ENCODE peak calls at places on chromosomes 5 and 9, in seven cellular contexts. O, V, X, J, N, T and P are unnamed samples.

GRCh38 chr9:98860871-98861293 is 53.4 kb downstream of the GALNT12 start:
- DNase-seq in J (peak), V (peak), T (no peak), O (peak), N (peak), X (no peak), P (peak)

GRCh38 chr5:172412724-172413260 is 41.5 kb downstream of the SH3PXD2B start:
- DNase-seq in T (no peak), J (peak), V (peak), X (no peak), N (no peak), O (peak), P (peak)

GRCh38 chr5:155844541-155844940 is 482.4 kb upstream of the SGCD start:
- DNase-seq in N (no peak), T (no peak), V (no peak), J (no peak), X (no peak), O (no peak), P (no peak)

GRCh38 chr9:124486778-124487490 is 20.3 kb downstream of the NR5A1 start:
- DNase-seq in V (no peak), J (no peak), N (no peak), O (no peak), T (no peak), X (no peak), P (no peak)

GRCh38 chr9:123354806-123355508 is 1.0 kb upstream of the CRB2 start:
- DNase-seq in O (no peak), T (peak), V (no peak), J (no peak), X (no peak), N (no peak), P (no peak)

GRCh38 chr5:59724482-59725392 is 168.8 kb downstream of the PDE4D start:
- DNase-seq in X (no peak), J (no peak), T (peak), V (peak), N (peak), O (no peak), P (peak)

GRCh38 chr5:39519566-39520231 is 94.9 kb upstream of the DAB2 start:
- DNase-seq in X (no peak), T (no peak), O (peak), J (no peak), V (peak), N (no peak), P (no peak)

GRCh38 chr5:139061856-139062255 is 136.3 kb downstream of the SIL1 start:
- DNase-seq in X (no peak), V (peak), N (peak), T (no peak), J (no peak), O (no peak), P (peak)

GRCh38 chr9:19965336-19965735 is 176.5 kb upstream of the SLC24A2 start:
- DNase-seq in J (no peak), O (peak), T (no peak), V (peak), X (no peak), N (no peak), P (no peak)

GRCh38 chr5:141355641-141356040 is 820 bp downstream of the PCDHGA4 start:
- DNase-seq in O (no peak), J (no peak), X (no peak), T (no peak), V (no peak), N (no peak), P (no peak)

GRCh38 chr9:137026828-137027227 is 1.2 kb downstream of the ABCA2 start:
- DNase-seq in N (no peak), O (no peak), X (no peak), T (no peak), V (no peak), J (no peak), P (no peak)

GRCh38 chr9:119559056-119559455 is 189.8 kb upstream of the BRINP1 start:
- DNase-seq in T (no peak), J (no peak), X (no peak), V (no peak), N (no peak), O (no peak), P (no peak)

GRCh38 chr5:132099073-132099748 is 25.6 kb downstream of the CSF2 start:
- DNase-seq in N (no peak), O (no peak), T (no peak), X (no peak), V (no peak), J (no peak), P (no peak)

GRCh38 chr9:121201045-121201737 is 478 bp downstream of the RAB14 start:
- DNase-seq in J (no peak), N (peak), V (peak), T (peak), O (no peak), X (peak), P (peak)

GRCh38 chr9:86096382-86096781 is 3.0 kb downstream of the GOLM1 start:
- DNase-seq in V (peak), N (no peak), O (no peak), J (no peak), X (no peak), T (no peak), P (peak)

GRCh38 chr5:180873628-180874520 is 12.8 kb upstream of the ZFP62 start:
- DNase-seq in O (no peak), X (no peak), J (no peak), N (no peak), V (peak), T (no peak), P (peak)

GRCh38 chr9:76521906-76522305 is 62.9 kb downstream of the GCNT1 start:
- DNase-seq in V (no peak), J (no peak), T (no peak), N (no peak), X (no peak), O (no peak), P (no peak)

GRCh38 chr5:88193896-88194295 is 74.7 kb downstream of the TMEM161B start:
- DNase-seq in J (no peak), N (no peak), X (no peak), T (no peak), O (no peak), V (peak), P (no peak)

GRCh38 chr5:5278201-5278814 is 138.2 kb downstream of the ADAMTS16 start:
- DNase-seq in X (no peak), O (no peak), N (no peak), T (no peak), V (no peak), J (no peak), P (no peak)

GRCh38 chr5:93399675-93400074 is 181.3 kb downstream of the NR2F1-AS1 start:
- DNase-seq in T (no peak), X (no peak), V (no peak), O (no peak), J (no peak), N (no peak), P (no peak)

GRCh38 chr5:170747851-170748250 is 35.7 kb upstream of the GABRP start:
- DNase-seq in O (no peak), X (no peak), T (no peak), N (no peak), V (no peak), J (no peak), P (peak)

GRCh38 chr9:12875216-12875615 is 100.4 kb downstream of the LURAP1L start:
- DNase-seq in T (no peak), O (no peak), J (no peak), X (no peak), V (peak), N (no peak), P (no peak)

GRCh38 chr9:91858670-91859030 is 91.4 kb downstream of the ROR2 start:
- DNase-seq in N (no peak), O (no peak), J (no peak), V (no peak), T (no peak), X (no peak), P (no peak)

GRCh38 chr9:93958875-93959682 is 3.9 kb upstream of the BARX1 start:
- DNase-seq in N (no peak), O (no peak), T (peak), V (peak), X (no peak), J (no peak), P (no peak)